ENCODE peak calls at places on chromosomes 4 and X, in six cellular contexts. P is IMR-90, N is HEK293T, H is HepG2, M is A549, B is GM12878. S is an unnamed sample.

GRCh38 chr4:151486166-151486565 is 77.2 kb downstream of the FHIP1A start:
- DNase-seq in P (peak), N (no peak), H (no peak), M (no peak), B (no peak), S (no peak)

GRCh38 chrX:136525738-136526606 is 6.0 kb upstream of the VGLL1 start:
- DNase-seq in P (peak), N (no peak), H (no peak), M (peak), B (no peak), S (no peak)

GRCh38 chr4:176656108-176656507 is 136.6 kb downstream of the VEGFC start:
- DNase-seq in P (no peak), N (no peak), H (no peak), M (no peak), B (no peak), S (no peak)

GRCh38 chr4:163484906-163485305 is 9.6 kb upstream of the TMA16 start:
- DNase-seq in P (peak), N (peak), H (peak), M (peak), B (no peak), S (peak)

GRCh38 chr4:105631818-105632400 is 76.6 kb downstream of the INTS12 start:
- DNase-seq in P (no peak), N (no peak), H (no peak), M (no peak), B (no peak), S (no peak)

GRCh38 chrX:36753602-36754001 is 254.6 kb upstream of the FAM47C start:
- DNase-seq in P (no peak), N (no peak), H (no peak), M (no peak), B (no peak), S (no peak)

GRCh38 chr4:10108391-10108790 is 8.2 kb downstream of the WDR1 start:
- DNase-seq in P (no peak), N (no peak), H (no peak), M (no peak), B (no peak), S (no peak)

GRCh38 chrX:7617994-7618393 is 225.0 kb upstream of the VCX start:
- DNase-seq in P (no peak), N (no peak), H (no peak), M (no peak), B (no peak), S (no peak)

GRCh38 chr4:4461850-4462249 is 74.9 kb downstream of the NSG1 start:
- DNase-seq in P (no peak), N (no peak), H (peak), M (no peak), B (no peak), S (peak)

GRCh38 chrX:26574208-26574607 is 358.2 kb downstream of the MAGEB5 start:
- DNase-seq in P (peak), N (no peak), H (no peak), M (no peak), B (no peak), S (no peak)

GRCh38 chr4:113358784-113359183 is 309.3 kb downstream of the ANK2 start:
- DNase-seq in P (no peak), N (no peak), H (no peak), M (peak), B (no peak), S (peak)

GRCh38 chrX:30023451-30023850 is 191.9 kb upstream of the MAGEB2 start:
- DNase-seq in P (peak), N (no peak), H (no peak), M (no peak), B (no peak), S (no peak)

GRCh38 chr4:68904786-68905185 is 46.8 kb downstream of the UGT2A3 start:
- DNase-seq in P (no peak), N (peak), H (peak), M (no peak), B (peak), S (no peak)

GRCh38 chr4:8278421-8279287 is 9.1 kb downstream of the HTRA3 start:
- DNase-seq in P (peak), N (no peak), H (no peak), M (no peak), B (no peak), S (no peak)

GRCh38 chr4:183430317-183430986 is 14.0 kb upstream of the CDKN2AIP start:
- DNase-seq in P (no peak), N (no peak), H (no peak), M (no peak), B (no peak), S (no peak)

GRCh38 chrX:48574270-48575266 is at the start of gene RBM3:
- DNase-seq in P (peak), N (peak), H (peak), M (peak), B (peak), S (peak)

GRCh38 chr4:171449082-171449481 is 364.1 kb upstream of the GALNTL6 start:
- DNase-seq in P (no peak), N (no peak), H (no peak), M (no peak), B (no peak), S (no peak)

GRCh38 chr4:124435276-124435675 is 277.3 kb downstream of the ANKRD50 start:
- DNase-seq in P (no peak), N (no peak), H (no peak), M (no peak), B (no peak), S (no peak)
- TF ChIP-seq BHLHE40 in P (no peak), N (no peak), H (no peak), M (no peak), B (no peak), S (no peak)

GRCh38 chr4:56575820-56576429 is 70.3 kb downstream of the ARL9 start:
- DNase-seq in P (peak), N (peak), H (peak), M (peak), B (no peak), S (peak)

GRCh38 chr4:56570041-56570440 is 64.5 kb downstream of the ARL9 start:
- DNase-seq in P (peak), N (no peak), H (no peak), M (no peak), B (no peak), S (no peak)
- TF ChIP-seq BHLHE40 in P (no peak), N (no peak), H (no peak), M (no peak), B (no peak), S (no peak)

GRCh38 chr4:41873380-41874295 is 61.6 kb upstream of the TMEM33 start:
- DNase-seq in P (no peak), N (no peak), H (no peak), M (no peak), B (no peak), S (no peak)
- TF ChIP-seq BHLHE40 in P (no peak), N (no peak), H (no peak), M (no peak), B (no peak), S (no peak)

DNA sequence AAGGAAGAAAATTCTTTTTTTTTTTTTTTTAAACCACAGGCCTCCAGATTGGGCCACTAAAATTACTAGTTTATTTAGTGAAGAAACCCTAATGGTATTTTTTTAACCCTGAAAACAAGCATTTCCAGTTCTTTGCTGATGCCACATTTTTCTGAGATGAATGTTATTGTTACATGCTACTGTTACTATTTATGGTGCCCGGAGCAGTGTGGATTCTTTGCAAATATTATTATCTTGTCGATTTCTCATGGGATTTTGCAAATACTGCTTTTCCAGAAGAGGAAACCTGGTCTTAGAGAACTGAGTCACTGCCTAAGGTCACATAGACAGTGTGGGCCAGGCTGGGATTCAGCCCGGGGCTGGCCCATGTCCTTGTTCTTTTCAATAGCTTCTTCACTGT is 8.7 kb upstream of the ALAS2 start:
- DNase-seq in P (no peak), N (no peak), H (no peak), M (no peak), B (no peak), S (no peak)
- TF ChIP-seq BHLHE40 in P (no peak), N (no peak), H (no peak), M (no peak), B (no peak), S (no peak)

GRCh38 chr4:22458112-22458511 is 57.8 kb downstream of the ADGRA3 start:
- DNase-seq in P (no peak), N (no peak), H (no peak), M (no peak), B (no peak), S (no peak)
- TF ChIP-seq BHLHE40 in P (no peak), N (no peak), H (no peak), M (no peak), B (no peak), S (no peak)

DNA sequence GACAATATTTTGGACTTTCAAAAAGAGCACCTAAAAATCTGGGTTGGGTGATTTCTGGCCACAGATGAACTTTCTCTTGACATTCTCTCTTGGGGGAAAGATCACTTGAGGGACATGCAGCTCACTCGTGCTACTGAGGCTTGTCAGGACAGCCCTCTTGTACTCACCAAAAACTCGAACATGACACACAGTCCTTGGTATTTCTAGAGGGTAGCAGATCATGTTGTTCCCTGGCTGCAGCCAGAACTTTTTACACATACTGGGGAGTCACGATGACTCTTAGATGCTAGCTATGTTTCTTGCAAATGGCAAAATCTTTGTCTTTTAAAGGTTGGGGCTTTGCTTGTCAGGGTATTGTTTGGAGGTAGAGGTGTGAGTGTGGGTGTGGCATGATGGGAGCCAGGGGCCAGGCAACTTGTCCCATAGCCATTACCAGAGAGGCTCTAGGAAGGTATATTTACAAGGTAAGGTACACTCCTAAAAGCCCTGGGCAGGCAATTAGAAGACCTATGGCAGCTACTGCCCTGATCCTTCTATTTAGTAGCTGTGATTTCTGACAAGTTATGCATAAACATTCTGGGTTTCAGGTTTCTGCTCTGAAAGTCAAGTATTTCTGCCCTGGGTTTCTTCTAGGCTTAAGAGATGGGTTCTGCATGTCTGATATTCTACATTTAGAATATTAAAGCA is 241.7 kb upstream of the TLL1 start:
- DNase-seq in P (no peak), N (no peak), H (no peak), M (no peak), B (no peak), S (no peak)
- TF ChIP-seq BHLHE40 in P (no peak), N (no peak), H (no peak), M (no peak), B (no peak), S (no peak)

GRCh38 chr4:103445377-103445776 is 247.2 kb upstream of the CENPE start:
- DNase-seq in P (no peak), N (no peak), H (no peak), M (no peak), B (no peak), S (no peak)

GRCh38 chr4:103449285-103449684 is 251.1 kb upstream of the CENPE start:
- DNase-seq in P (no peak), N (no peak), H (no peak), M (no peak), B (no peak), S (no peak)

DNA sequence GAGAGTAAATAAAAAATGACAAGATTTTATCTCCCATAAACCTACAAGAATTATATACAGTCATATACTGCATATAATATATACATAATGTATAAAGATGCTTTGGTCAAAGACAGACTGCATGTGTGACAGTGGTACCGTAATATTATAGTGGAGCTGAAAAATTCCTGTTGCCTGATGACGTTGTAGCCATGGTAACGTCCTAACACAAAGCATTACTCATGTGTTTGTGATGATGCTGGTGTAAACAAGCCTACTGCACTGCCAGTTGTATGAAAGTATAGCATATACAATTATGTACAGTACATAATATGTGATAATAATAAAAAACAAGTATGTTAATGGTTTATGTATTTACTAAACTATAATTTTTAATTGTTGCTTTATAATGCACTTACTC is 245.2 kb upstream of the CENPE start:
- DNase-seq in P (no peak), N (no peak), H (peak), M (peak), B (no peak), S (no peak)
- TF ChIP-seq BHLHE40 in P (no peak), N (no peak), H (no peak), M (no peak), B (no peak), S (no peak)